ENCODE peak calls at places on chromosome 7, in seven cellular contexts. P is NCI-H2081; D is Ammon's horn; J is left ventricle myocardium inferior; G is NCI-H69; I is stimulated activated CD4-positive, alpha-beta T cell treated with anti-CD3 and anti-CD28 coated beads, Interleukin-1b, Interleukin-23, amount 100 ng/mL, for 4 hours; E is mesendoderm. H is an unnamed sample.

GRCh38 chr7:5780801-5781496 is 514 bp downstream of the RNF216 start:
- DNase-seq in E (peak; percentile 29), I (peak; percentile 9), D (peak; percentile 27), J (peak; percentile 54), P (no peak), G (peak; percentile 69), H (peak; percentile 6)

GRCh38 chr7:116534790-116535189 is 10.0 kb downstream of the CAV1 start:
- DNase-seq in P (no peak), J (no peak), G (no peak), E (no peak), D (no peak), I (no peak), H (no peak)

GRCh38 chr7:90933984-90934383 is 330.2 kb upstream of the FZD1 start:
- DNase-seq in I (no peak), G (no peak), J (peak; percentile 14), P (no peak), D (no peak), E (no peak), H (no peak)

GRCh38 chr7:21543528-21544302 is 876 bp downstream of the DNAH11 start:
- DNase-seq in J (no peak), D (no peak), I (no peak), E (peak; percentile 71), G (peak; percentile 91), P (peak; percentile 65), H (peak; percentile 76)

GRCh38 chr7:142301299-142301698 is 43.4 kb upstream of the PRSS58 start:
- DNase-seq in I (no peak), P (no peak), G (no peak), D (no peak), J (no peak), E (no peak), H (no peak)

GRCh38 chr7:620052-620451 is 100.4 kb upstream of the PDGFA start:
- DNase-seq in G (no peak), P (no peak), I (no peak), E (peak; percentile 29), D (no peak), J (no peak), H (no peak)

GRCh38 chr7:46108272-46108671 is 187.2 kb upstream of the IGFBP3 start:
- DNase-seq in P (no peak), I (no peak), D (no peak), G (no peak), J (no peak), E (no peak), H (no peak)

GRCh38 chr7:8192897-8193296 is 69.1 kb downstream of the ICA1 start:
- DNase-seq in I (no peak), P (no peak), E (no peak), D (no peak), G (no peak), J (no peak), H (no peak)

GRCh38 chr7:101564778-101565211 is 64.3 kb downstream of the MYL10 start:
- DNase-seq in G (peak; percentile 40), D (no peak), P (no peak), J (no peak), I (no peak), E (peak; percentile 95), H (no peak)

GRCh38 chr7:14870394-14870793 is 32.2 kb downstream of the DGKB start:
- DNase-seq in J (no peak), E (no peak), P (no peak), I (no peak), G (no peak), D (no peak), H (no peak)

GRCh38 chr7:116206141-116206540 is 4.2 kb upstream of the TES start:
- DNase-seq in P (no peak), G (peak; percentile 19), I (no peak), J (no peak), D (no peak), E (no peak), H (no peak)

GRCh38 chr7:47552631-47553030 is 29.3 kb downstream of the TNS3 start:
- DNase-seq in I (no peak), G (no peak), E (no peak), D (no peak), P (no peak), J (no peak), H (no peak)

GRCh38 chr7:151456276-151456675 is 16.3 kb upstream of the CRYGN start:
- DNase-seq in D (no peak), I (no peak), G (no peak), P (no peak), J (no peak), E (no peak), H (no peak)

GRCh38 chr7:48976268-48976667 is 51.9 kb downstream of the CDC14C start:
- DNase-seq in E (no peak), I (no peak), G (no peak), P (no peak), D (no peak), J (no peak), H (no peak)

GRCh38 chr7:29345590-29345989 is 151.0 kb downstream of the CHN2 start:
- DNase-seq in D (peak; percentile 83), G (peak; percentile 75), P (peak; percentile 55), E (peak; percentile 71), I (no peak), J (peak; percentile 31), H (peak; percentile 47)

GRCh38 chr7:2138146-2138765 is 94.5 kb downstream of the MAD1L1 start:
- DNase-seq in G (no peak), P (no peak), D (no peak), I (no peak), E (no peak), J (no peak), H (no peak)

GRCh38 chr7:150964593-150965111 is 13.5 kb downstream of the KCNH2 start:
- DNase-seq in P (peak; percentile 75), G (peak; percentile 82), I (no peak), D (no peak), J (peak; percentile 89), E (peak; percentile 62), H (no peak)

GRCh38 chr7:69640216-69640615 is 41.9 kb downstream of the AUTS2 start:
- DNase-seq in P (no peak), J (no peak), E (no peak), D (no peak), I (no peak), G (peak; percentile 48), H (no peak)

GRCh38 chr7:80632074-80632473 is 6.4 kb upstream of the CD36 start:
- DNase-seq in G (no peak), E (no peak), I (no peak), D (no peak), P (no peak), J (no peak), H (no peak)

GRCh38 chr7:114973147-114973546 is 51.3 kb downstream of the MDFIC start:
- DNase-seq in J (no peak), P (no peak), E (no peak), D (no peak), G (peak; percentile 69), I (no peak), H (no peak)

GRCh38 chr7:5495581-5496375 is 72.1 kb upstream of the TNRC18 start:
- DNase-seq in E (no peak), P (peak; percentile 46), D (peak; percentile 92), G (no peak), I (no peak), J (peak; percentile 85), H (no peak)

GRCh38 chr7:157710396-157710795 is 373.6 kb downstream of the DNAJB6 start:
- DNase-seq in P (no peak), J (no peak), E (no peak), I (no peak), G (no peak), D (no peak), H (no peak)

GRCh38 chr7:68244411-68244810 is 1247.8 kb downstream of the TYW1 start:
- DNase-seq in I (no peak), D (no peak), E (no peak), G (no peak), J (no peak), P (no peak), H (no peak)

GRCh38 chr7:2717293-2717904 is 29.4 kb downstream of the AMZ1 start:
- DNase-seq in P (peak; percentile 91), E (no peak), I (no peak), D (no peak), J (peak; percentile 48), G (no peak), H (no peak)

GRCh38 chr7:79227035-79227434 is 226.4 kb downstream of the MAGI2 start:
- DNase-seq in E (no peak), G (peak; percentile 90), I (no peak), J (no peak), P (peak; percentile 80), D (no peak), H (no peak)

GRCh38 chr7:96996111-96996936 is 9.0 kb upstream of the DLX6 start:
- DNase-seq in E (peak; percentile 66), D (no peak), J (no peak), I (no peak), G (no peak), P (no peak), H (no peak)

GRCh38 chr7:706721-707120 is 19.8 kb upstream of the DNAAF5 start:
- DNase-seq in E (no peak), D (no peak), P (no peak), G (no peak), I (no peak), J (no peak), H (no peak)

GRCh38 chr7:157980774-157981173 is 606.8 kb downstream of the PTPRN2 start:
- DNase-seq in P (no peak), G (peak; percentile 28), J (no peak), E (no peak), D (no peak), I (no peak), H (no peak)

GRCh38 chr7:2399848-2400587 is 3.4 kb upstream of the CHST12 start:
- DNase-seq in E (peak; percentile 62), G (peak; percentile 49), I (no peak), P (peak; percentile 71), J (peak; percentile 72), D (peak; percentile 80), H (peak; percentile 51)

GRCh38 chr7:17301491-17302101 is 3.1 kb downstream of the AHR start:
- DNase-seq in J (no peak), E (no peak), I (peak; percentile 50), P (peak; percentile 43), G (peak; percentile 55), D (no peak), H (peak; percentile 48)

GRCh38 chr7:9124320-9124719 is 690.9 kb downstream of the NXPH1 start:
- DNase-seq in D (no peak), E (no peak), P (no peak), J (no peak), I (no peak), G (peak; percentile 50), H (peak; percentile 17)

GRCh38 chr7:142445019-142445686 is 187.3 kb upstream of the PRSS58 start:
- DNase-seq in J (no peak), E (peak; percentile 79), G (peak; percentile 21), I (no peak), D (no peak), P (no peak), H (no peak)

GRCh38 chr7:12094365-12094921 is 116.7 kb upstream of the TMEM106B start:
- DNase-seq in P (no peak), D (no peak), I (no peak), J (no peak), E (peak; percentile 62), G (no peak), H (no peak)

GRCh38 chr7:54663186-54663585 is 95.8 kb downstream of the SEC61G start:
- DNase-seq in J (no peak), E (peak; percentile 27), G (no peak), P (no peak), D (no peak), I (no peak), H (no peak)

GRCh38 chr7:140562921-140563600 is 77.6 kb downstream of the DENND2A start:
- DNase-seq in J (no peak), P (peak; percentile 14), D (no peak), I (no peak), E (no peak), G (peak; percentile 85), H (no peak)

GRCh38 chr7:159099711-159100231 is 44.9 kb downstream of the VIPR2 start:
- DNase-seq in G (no peak), I (no peak), J (peak; percentile 14), P (no peak), E (no peak), D (no peak), H (no peak)

GRCh38 chr7:1957471-1958225 is 275.1 kb downstream of the MAD1L1 start:
- DNase-seq in I (no peak), D (no peak), J (no peak), P (no peak), E (no peak), G (no peak), H (no peak)

GRCh38 chr7:109956916-109957315 is 1134.0 kb upstream of the LRRN3 start:
- DNase-seq in P (no peak), D (no peak), J (no peak), I (no peak), E (peak; percentile 85), G (peak; percentile 11), H (no peak)